ENCODE peak calls at places on chromosomes 11 and 22, in nine cellular contexts. One of them, this sample, is unnamed.

GRCh38 chr11:102387056-102387781 is 40.2 kb downstream of the BIRC2 start:
- DNase-seq in stomach: no peak
- DNase-seq in GM23338: no peak
- DNase-seq in epithelial cell of esophagus: no peak
- DNase-seq in HEK293T: no peak
- DNase-seq in fibroblast of pulmonary artery: no peak
- DNase-seq in HS-27A: no peak
- DNase-seq in BE2C: no peak
- DNase-seq in transverse colon: no peak
- DNase-seq in this sample: no peak

GRCh38 chr11:2681408-2682145 is 18.2 kb downstream of the KCNQ1OT1 start:
- DNase-seq in stomach: no peak
- DNase-seq in GM23338: no peak
- DNase-seq in epithelial cell of esophagus: no peak
- DNase-seq in HEK293T: no peak
- DNase-seq in fibroblast of pulmonary artery: no peak
- DNase-seq in HS-27A: no peak
- DNase-seq in BE2C: no peak
- DNase-seq in transverse colon: no peak
- DNase-seq in this sample: no peak

GRCh38 chr11:102429691-102430090 is 22.9 kb downstream of the TMEM123 start:
- DNase-seq in stomach: no peak
- DNase-seq in GM23338: no peak
- DNase-seq in epithelial cell of esophagus: no peak
- DNase-seq in HEK293T: no peak
- DNase-seq in fibroblast of pulmonary artery: no peak
- DNase-seq in HS-27A: no peak
- DNase-seq in BE2C: no peak
- DNase-seq in transverse colon: no peak
- DNase-seq in this sample: no peak

GRCh38 chr11:107157146-107157808 is 139.0 kb upstream of the GUCY1A2 start:
- DNase-seq in stomach: no peak
- DNase-seq in GM23338: peak
- DNase-seq in epithelial cell of esophagus: no peak
- DNase-seq in HEK293T: no peak
- DNase-seq in fibroblast of pulmonary artery: no peak
- DNase-seq in HS-27A: no peak
- DNase-seq in BE2C: no peak
- DNase-seq in transverse colon: no peak
- DNase-seq in this sample: no peak

GRCh38 chr11:30758946-30759501 is 172.9 kb upstream of the MPPED2 start:
- DNase-seq in stomach: no peak
- DNase-seq in GM23338: no peak
- DNase-seq in epithelial cell of esophagus: no peak
- DNase-seq in HEK293T: no peak
- DNase-seq in fibroblast of pulmonary artery: no peak
- DNase-seq in HS-27A: no peak
- DNase-seq in BE2C: no peak
- DNase-seq in transverse colon: no peak
- DNase-seq in this sample: no peak

GRCh38 chr22:17116931-17117330 is 4.2 kb downstream of the TMEM121B start:
- DNase-seq in stomach: no peak
- DNase-seq in GM23338: no peak
- DNase-seq in epithelial cell of esophagus: no peak
- DNase-seq in HEK293T: no peak
- DNase-seq in fibroblast of pulmonary artery: no peak
- DNase-seq in HS-27A: no peak
- DNase-seq in BE2C: no peak
- DNase-seq in transverse colon: no peak
- DNase-seq in this sample: no peak

GRCh38 chr11:35167451-35167954 is 28.5 kb downstream of the CD44 start:
- DNase-seq in stomach: no peak
- DNase-seq in GM23338: no peak
- DNase-seq in epithelial cell of esophagus: no peak
- DNase-seq in HEK293T: no peak
- DNase-seq in fibroblast of pulmonary artery: peak
- DNase-seq in HS-27A: no peak
- DNase-seq in BE2C: no peak
- DNase-seq in transverse colon: no peak
- DNase-seq in this sample: no peak

GRCh38 chr22:22400099-22400498 is 108.4 kb downstream of the ZNF280B start:
- DNase-seq in stomach: no peak
- DNase-seq in GM23338: no peak
- DNase-seq in epithelial cell of esophagus: no peak
- DNase-seq in HEK293T: no peak
- DNase-seq in fibroblast of pulmonary artery: no peak
- DNase-seq in HS-27A: no peak
- DNase-seq in BE2C: no peak
- DNase-seq in transverse colon: no peak
- DNase-seq in this sample: no peak

GRCh38 chr11:61417670-61418069 is 12.1 kb downstream of the CPSF7 start:
- DNase-seq in stomach: no peak
- DNase-seq in GM23338: no peak
- DNase-seq in epithelial cell of esophagus: no peak
- DNase-seq in HEK293T: no peak
- DNase-seq in fibroblast of pulmonary artery: peak
- DNase-seq in HS-27A: no peak
- DNase-seq in BE2C: no peak
- DNase-seq in transverse colon: no peak
- DNase-seq in this sample: no peak